ENCODE peak calls at places on chromosomes 6 and 20, in seven cellular contexts. V, G, Q, N, H, O and U are unnamed samples.

GRCh38 chr20:38196592-38196991 is 31.5 kb upstream of the TGM2 start:
- DNase-seq in Q (no peak), H (no peak), O (no peak), N (no peak), G (no peak), V (peak; percentile 86), U (peak; percentile 80)

GRCh38 chr6:84762941-84763396 is 1.4 kb downstream of the TBX18 start:
- DNase-seq in G (no peak), Q (no peak), H (no peak), V (no peak), N (no peak), O (no peak), U (no peak)

GRCh38 chr6:46719099-46719498 is 16.1 kb downstream of the PLA2G7 start:
- DNase-seq in Q (no peak), O (no peak), V (no peak), H (no peak), G (no peak), N (no peak), U (peak; percentile 62)

GRCh38 chr20:41428285-41428684 is 61.7 kb upstream of the EMILIN3 start:
- DNase-seq in H (no peak), G (no peak), O (no peak), N (no peak), V (no peak), Q (no peak), U (peak; percentile 44)

GRCh38 chr6:12246900-12247299 is 43.3 kb upstream of the EDN1 start:
- DNase-seq in Q (no peak), V (no peak), O (no peak), N (no peak), G (no peak), H (no peak), U (no peak)

GRCh38 chr6:154370545-154370944 is 13.9 kb upstream of the IPCEF1 start:
- DNase-seq in H (no peak), V (no peak), Q (no peak), N (peak; percentile 5), G (no peak), O (no peak), U (no peak)

GRCh38 chr6:110864816-110865215 is 9.8 kb upstream of the AMD1 start:
- DNase-seq in H (no peak), G (no peak), O (no peak), Q (no peak), V (no peak), N (no peak), U (no peak)

GRCh38 chr6:28353356-28353755 is 3.6 kb downstream of the ZKSCAN3 start:
- DNase-seq in H (no peak), G (no peak), Q (no peak), N (no peak), V (no peak), O (no peak), U (no peak)

GRCh38 chr6:90214461-90214860 is 82.2 kb downstream of the BACH2 start:
- DNase-seq in G (no peak), V (no peak), Q (no peak), H (no peak), O (no peak), N (peak; percentile 41), U (no peak)

GRCh38 chr20:63161176-63161651 is 54.7 kb downstream of the YTHDF1 start:
- DNase-seq in V (peak; percentile 41), O (no peak), N (no peak), G (no peak), Q (no peak), H (no peak), U (peak; percentile 75)

GRCh38 chr6:122735618-122736017 is 43.9 kb upstream of the FABP7 start:
- DNase-seq in Q (no peak), O (no peak), N (no peak), V (no peak), H (no peak), G (no peak), U (no peak)

GRCh38 chr6:101015541-101015940 is 134.4 kb upstream of the ASCC3 start:
- DNase-seq in G (no peak), N (no peak), H (no peak), Q (no peak), O (no peak), V (no peak), U (no peak)

GRCh38 chr6:136752554-136752953 is 39.7 kb downstream of the MAP3K5 start:
- DNase-seq in V (no peak), G (no peak), H (no peak), Q (peak; percentile 65), O (no peak), N (no peak), U (no peak)

GRCh38 chr20:22801528-22801927 is 217.2 kb upstream of the FOXA2 start:
- DNase-seq in N (no peak), G (no peak), Q (no peak), V (no peak), H (no peak), O (no peak), U (no peak)

GRCh38 chr20:49552007-49552406 is 15.9 kb downstream of the PTGIS start:
- DNase-seq in G (no peak), H (no peak), Q (no peak), N (no peak), O (no peak), V (no peak), U (no peak)

GRCh38 chr6:36249010-36249409 is 20.9 kb upstream of the PNPLA1 start:
- DNase-seq in O (no peak), H (no peak), Q (no peak), G (no peak), N (no peak), V (no peak), U (no peak)

GRCh38 chr6:53214172-53214571 is 65.5 kb upstream of the GCM1 start:
- DNase-seq in N (no peak), O (no peak), G (no peak), V (no peak), H (no peak), Q (no peak), U (no peak)

GRCh38 chr20:38331245-38331644 is 15.0 kb upstream of the LBP start:
- DNase-seq in N (no peak), Q (no peak), G (no peak), V (no peak), O (no peak), H (no peak), U (no peak)

GRCh38 chr6:155328539-155329459 is 14.5 kb upstream of the TFB1M start:
- DNase-seq in O (no peak), H (no peak), V (no peak), Q (peak; percentile 36), N (no peak), G (peak; percentile 92), U (no peak)

GRCh38 chr6:142883011-142883410 is 62.0 kb downstream of the HIVEP2 start:
- DNase-seq in Q (no peak), V (no peak), H (no peak), N (no peak), G (no peak), O (no peak), U (no peak)

GRCh38 chr6:139277161-139277560 is 14.6 kb downstream of the TXLNB start:
- DNase-seq in V (no peak), Q (no peak), G (no peak), N (peak; percentile 25), O (no peak), H (no peak), U (no peak)

GRCh38 chr6:155384343-155384742 is 70.1 kb upstream of the TFB1M start:
- DNase-seq in N (no peak), O (no peak), G (no peak), H (no peak), Q (no peak), V (no peak), U (no peak)

GRCh38 chr6:28867078-28867414 is 56.7 kb downstream of the TRIM27 start:
- DNase-seq in G (no peak), O (no peak), H (no peak), Q (no peak), N (no peak), V (no peak), U (no peak)

GRCh38 chr6:8225113-8225512 is 122.8 kb upstream of the EEF1E1 start:
- DNase-seq in O (no peak), N (no peak), H (no peak), Q (no peak), V (no peak), G (no peak), U (no peak)

DNA sequence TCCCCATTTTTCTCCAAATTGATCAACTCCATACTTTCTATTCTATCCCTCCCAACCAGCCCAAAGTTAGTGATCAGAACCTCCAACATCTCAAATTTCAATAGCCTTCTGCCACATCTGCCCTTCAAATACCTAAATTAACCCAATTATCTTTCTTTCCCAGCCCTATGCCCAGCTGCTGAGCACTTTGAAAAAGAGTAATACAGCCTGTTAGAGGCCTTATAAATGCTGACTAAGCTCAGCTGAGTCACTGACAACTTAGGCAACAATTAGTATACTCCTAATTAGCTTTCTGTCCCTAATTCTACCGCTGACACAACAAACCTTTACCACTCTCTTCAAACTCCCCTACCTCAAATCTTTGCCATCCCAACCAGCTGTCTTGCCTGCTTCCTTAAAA is 23.5 kb downstream of the RUNX2 start:
- DNase-seq in Q (no peak), N (no peak), G (no peak), O (no peak), H (no peak), V (no peak), U (no peak)
- H3K4me1 ChIP-seq in Q (no peaks in the 10 kb centered on the region), N (no peaks in the 10 kb centered on the region), G (no peaks in the 10 kb centered on the region), O (no peaks in the 10 kb centered on the region), H (no peaks in the 10 kb centered on the region), V (no peaks in the 10 kb centered on the region), U (no peaks in the 10 kb centered on the region)

GRCh38 chr6:14488185-14488584 is 370.6 kb downstream of the CD83 start:
- DNase-seq in Q (no peak), O (no peak), N (no peak), G (no peak), H (no peak), V (no peak), U (no peak)
- H3K4me3 ChIP-seq in Q (no peak overlapping the region), O (no peak overlapping the region), N (no peak overlapping the region), G (no peak overlapping the region), H (no peak overlapping the region), V (no peak overlapping the region), U (no peak overlapping the region)

GRCh38 chr20:36826556-36827244 is 49.2 kb upstream of the TLDC2 start:
- DNase-seq in V (no peak), G (no peak), O (no peak), Q (no peak), N (no peak), H (no peak), U (no peak)
- H3K4me1 ChIP-seq in V (peaks cover 52% of the 10 kb centered on the region), G (peaks cover 23% of the 10 kb centered on the region), O (no peaks in the 10 kb centered on the region), Q (no peaks in the 10 kb centered on the region), N (no peaks in the 10 kb centered on the region), H (no peaks in the 10 kb centered on the region), U (no peaks in the 10 kb centered on the region)

GRCh38 chr6:25041676-25042598 is 106.2 kb upstream of the RIPOR2 start:
- DNase-seq in N (peak; percentile 70), V (peak; percentile 87), O (peak; percentile 38), G (no peak), Q (no peak), H (peak; percentile 63), U (no peak)
- H3K4me3 ChIP-seq in N (peak overlapping the region; percentile 68), V (peak overlapping the region; percentile 22), O (peak overlapping the region; percentile 85), G (peak overlapping the region; percentile 15), Q (no peak overlapping the region), H (peak overlapping the region; percentile 68), U (no peak overlapping the region)

GRCh38 chr6:44126320-44127149 is 717 bp downstream of the MRPL14 start:
- DNase-seq in G (peak; percentile 41), V (peak; percentile 89), H (peak; percentile 57), N (peak; percentile 53), Q (peak; percentile 55), O (peak; percentile 58), U (no peak)
- H3K4me1 ChIP-seq in G (peaks cover 54% of the 10 kb centered on the region), V (peaks cover 79% of the 10 kb centered on the region), H (peaks cover 53% of the 10 kb centered on the region), N (peaks cover 47% of the 10 kb centered on the region), Q (peaks cover 25% of the 10 kb centered on the region), O (peaks cover 56% of the 10 kb centered on the region), U (peaks cover 32% of the 10 kb centered on the region)

GRCh38 chr6:119243037-119243436 is 106.5 kb downstream of the MAN1A1 start:
- DNase-seq in H (no peak), N (no peak), G (no peak), Q (no peak), V (no peak), O (no peak), U (no peak)
- H3K4me3 ChIP-seq in H (no peak overlapping the region), N (no peak overlapping the region), G (no peak overlapping the region), Q (no peak overlapping the region), V (no peak overlapping the region), O (no peak overlapping the region), U (no peak overlapping the region)